ENCODE peak calls at places on chromosomes 4 and X, in four cellular contexts. One of them, this sample, is unnamed.

GRCh38 chr4:40475609-40476008 is 140.5 kb downstream of the CHRNA9 start:
- DNase-seq in HepG2: peak
- DNase-seq in HCT116: no peak
- DNase-seq in H1: no peak
- DNase-seq in this sample: no peak

GRCh38 chrX:128800138-128800537 is 723.2 kb downstream of the SMARCA1 start:
- DNase-seq in HepG2: no peak
- DNase-seq in H1: no peak
- DNase-seq in HCT116: no peak
- DNase-seq in this sample: peak

GRCh38 chr4:188127157-188127874 is 11.9 kb upstream of the TRIML1 start:
- DNase-seq in HCT116: peak
- DNase-seq in H1: no peak
- DNase-seq in HepG2: no peak
- DNase-seq in this sample: no peak

GRCh38 chr4:21888195-21888976 is 60.2 kb downstream of the KCNIP4 start:
- DNase-seq in H1: no peak
- DNase-seq in HCT116: no peak
- DNase-seq in HepG2: no peak
- DNase-seq in this sample: no peak

GRCh38 chr4:108170729-108171540 is 2.2 kb upstream of the LEF1 start:
- DNase-seq in HepG2: no peak
- DNase-seq in HCT116: no peak
- DNase-seq in H1: no peak
- DNase-seq in this sample: peak

GRCh38 chr4:80073362-80074008 is 456 bp upstream of the ANTXR2 start:
- DNase-seq in HCT116: no peak
- DNase-seq in HepG2: no peak
- DNase-seq in H1: no peak
- DNase-seq in this sample: no peak

GRCh38 chrX:9312922-9313867 is 151.7 kb upstream of the TBL1X start:
- DNase-seq in HepG2: peak
- DNase-seq in HCT116: peak
- DNase-seq in H1: no peak
- DNase-seq in this sample: peak

GRCh38 chr4:71938776-71939175 is 93.0 kb upstream of the NPFFR2 start:
- DNase-seq in HCT116: no peak
- DNase-seq in HepG2: no peak
- DNase-seq in H1: no peak
- DNase-seq in this sample: no peak

GRCh38 chr4:171812377-171813194 is 618 bp upstream of the GALNTL6 start:
- DNase-seq in HepG2: no peak
- DNase-seq in H1: no peak
- DNase-seq in HCT116: no peak
- DNase-seq in this sample: peak

GRCh38 chr4:10673817-10674369 is 10.7 kb downstream of the CLNK start:
- DNase-seq in HCT116: no peak
- DNase-seq in H1: no peak
- DNase-seq in HepG2: no peak
- DNase-seq in this sample: no peak

GRCh38 chrX:2682582-2683177 is 8.4 kb upstream of the CD99 start:
- DNase-seq in HCT116: no peak
- DNase-seq in HepG2: no peak
- DNase-seq in H1: no peak
- DNase-seq in this sample: no peak

GRCh38 chrX:125132274-125132673 is 187.4 kb upstream of the TEX13C start:
- DNase-seq in H1: no peak
- DNase-seq in HepG2: peak
- DNase-seq in HCT116: no peak
- DNase-seq in this sample: peak

GRCh38 chr4:109562457-109563237 is 2.6 kb downstream of the MCUB start:
- DNase-seq in HCT116: no peak
- DNase-seq in H1: no peak
- DNase-seq in HepG2: no peak
- DNase-seq in this sample: no peak

DNA sequence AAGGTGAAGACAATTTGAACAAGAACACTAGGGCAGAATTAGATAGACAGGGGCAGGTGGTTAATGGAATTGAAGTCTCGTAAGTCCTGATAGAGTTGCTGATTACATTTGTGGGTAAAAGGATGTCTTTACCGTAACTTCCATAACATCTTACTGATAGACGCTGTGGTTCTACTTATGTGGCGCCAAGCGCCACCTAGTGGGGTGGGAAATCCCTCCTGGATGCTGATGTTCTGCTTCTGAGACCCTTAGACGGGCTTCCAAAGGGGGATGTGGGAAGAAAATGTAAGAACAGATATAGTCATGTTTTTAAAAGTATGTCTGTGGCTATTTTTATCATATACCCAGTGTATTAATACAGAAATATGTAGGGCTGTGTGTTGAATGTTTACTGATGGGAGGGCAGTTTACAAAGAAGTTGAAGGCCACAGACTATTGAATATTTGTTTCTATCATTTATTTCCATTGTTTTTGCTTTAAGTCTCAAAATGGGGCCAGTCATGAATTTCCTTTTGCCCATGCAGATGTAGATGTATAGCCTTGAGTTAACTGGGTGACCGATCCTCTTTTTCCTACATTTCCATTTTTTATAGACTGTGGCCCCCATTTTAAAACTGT is 12.2 kb upstream of the TLR8 start:
- DNase-seq in HepG2: peak
- DNase-seq in H1: no peak
- DNase-seq in HCT116: peak
- DNase-seq in this sample: peak
- TF ChIP-seq FOSL1 in HepG2: no peak
- TF ChIP-seq FOSL1 in H1: no peak
- TF ChIP-seq FOSL1 in HCT116: no peak
- TF ChIP-seq FOSL1 in this sample: no peak

DNA sequence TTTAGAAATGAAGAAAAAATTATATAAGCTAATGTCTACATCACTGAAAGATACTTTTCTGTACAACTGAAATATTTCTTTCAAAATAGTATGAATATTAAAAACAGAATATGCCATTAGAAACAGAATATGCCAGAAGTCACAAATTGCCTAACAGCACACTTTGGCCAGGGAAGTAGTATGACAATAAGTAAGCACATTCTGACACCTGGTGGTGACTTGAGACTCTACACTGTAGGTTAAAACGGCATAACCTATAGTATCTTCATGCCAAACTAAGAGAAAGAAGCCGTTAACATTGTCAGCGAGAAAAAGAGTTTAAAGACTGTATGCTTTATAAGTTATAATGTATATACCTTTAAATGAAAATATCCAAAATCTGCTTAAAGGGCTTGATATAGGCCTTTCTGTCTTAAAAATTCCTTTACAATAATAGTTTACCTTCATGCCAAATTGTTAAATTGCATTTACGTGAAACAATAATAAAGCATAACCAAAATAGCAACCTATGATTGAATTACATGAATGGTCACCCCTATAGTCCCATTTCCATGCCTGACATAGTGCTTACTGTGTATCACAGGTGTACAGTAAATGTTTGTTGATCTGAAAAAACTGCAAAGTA is 32.8 kb downstream of the FAM13A start:
- DNase-seq in HCT116: peak
- DNase-seq in H1: no peak
- DNase-seq in HepG2: peak
- DNase-seq in this sample: peak
- TF ChIP-seq FOSL1 in HCT116: no peak
- TF ChIP-seq FOSL1 in H1: no peak
- TF ChIP-seq FOSL1 in HepG2: no peak
- TF ChIP-seq FOSL1 in this sample: no peak

GRCh38 chr4:159390648-159391047 is 287.8 kb downstream of the RAPGEF2 start:
- DNase-seq in HCT116: peak
- DNase-seq in HepG2: peak
- DNase-seq in H1: no peak
- DNase-seq in this sample: no peak
- TF ChIP-seq FOSL1 in HCT116: peak
- TF ChIP-seq FOSL1 in HepG2: no peak
- TF ChIP-seq FOSL1 in H1: no peak
- TF ChIP-seq FOSL1 in this sample: no peak

DNA sequence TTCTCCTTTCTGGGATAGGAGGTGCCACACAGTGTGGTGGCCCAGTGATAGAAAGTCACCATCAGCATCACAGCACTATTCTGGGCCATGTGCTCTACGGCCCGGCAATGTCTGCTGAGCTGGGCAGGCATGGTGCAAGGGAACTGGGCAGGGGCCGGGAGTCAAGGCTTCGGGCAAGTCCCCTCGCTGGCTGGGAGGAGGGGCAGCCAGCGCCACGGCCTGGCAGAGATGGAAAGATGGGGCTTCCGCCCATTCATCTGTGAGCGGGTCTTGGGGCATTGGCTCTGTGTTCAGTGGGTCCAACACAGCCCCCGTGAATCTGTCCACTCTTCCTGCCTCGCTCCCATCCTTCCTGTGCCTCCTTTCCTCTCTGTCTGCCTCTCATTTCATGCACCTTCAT is 7.1 kb upstream of the ATP2B3 start:
- DNase-seq in H1: no peak
- DNase-seq in HepG2: no peak
- DNase-seq in HCT116: no peak
- DNase-seq in this sample: no peak
- TF ChIP-seq FOSL1 in H1: no peak
- TF ChIP-seq FOSL1 in HepG2: no peak
- TF ChIP-seq FOSL1 in HCT116: no peak
- TF ChIP-seq FOSL1 in this sample: no peak

GRCh38 chr4:115852767-115853091 is 739.3 kb upstream of the NDST4 start:
- DNase-seq in HCT116: no peak
- DNase-seq in H1: no peak
- DNase-seq in HepG2: no peak
- DNase-seq in this sample: no peak

GRCh38 chr4:115850799-115851509 is 737.5 kb upstream of the NDST4 start:
- DNase-seq in HCT116: no peak
- DNase-seq in H1: no peak
- DNase-seq in HepG2: no peak
- DNase-seq in this sample: no peak

DNA sequence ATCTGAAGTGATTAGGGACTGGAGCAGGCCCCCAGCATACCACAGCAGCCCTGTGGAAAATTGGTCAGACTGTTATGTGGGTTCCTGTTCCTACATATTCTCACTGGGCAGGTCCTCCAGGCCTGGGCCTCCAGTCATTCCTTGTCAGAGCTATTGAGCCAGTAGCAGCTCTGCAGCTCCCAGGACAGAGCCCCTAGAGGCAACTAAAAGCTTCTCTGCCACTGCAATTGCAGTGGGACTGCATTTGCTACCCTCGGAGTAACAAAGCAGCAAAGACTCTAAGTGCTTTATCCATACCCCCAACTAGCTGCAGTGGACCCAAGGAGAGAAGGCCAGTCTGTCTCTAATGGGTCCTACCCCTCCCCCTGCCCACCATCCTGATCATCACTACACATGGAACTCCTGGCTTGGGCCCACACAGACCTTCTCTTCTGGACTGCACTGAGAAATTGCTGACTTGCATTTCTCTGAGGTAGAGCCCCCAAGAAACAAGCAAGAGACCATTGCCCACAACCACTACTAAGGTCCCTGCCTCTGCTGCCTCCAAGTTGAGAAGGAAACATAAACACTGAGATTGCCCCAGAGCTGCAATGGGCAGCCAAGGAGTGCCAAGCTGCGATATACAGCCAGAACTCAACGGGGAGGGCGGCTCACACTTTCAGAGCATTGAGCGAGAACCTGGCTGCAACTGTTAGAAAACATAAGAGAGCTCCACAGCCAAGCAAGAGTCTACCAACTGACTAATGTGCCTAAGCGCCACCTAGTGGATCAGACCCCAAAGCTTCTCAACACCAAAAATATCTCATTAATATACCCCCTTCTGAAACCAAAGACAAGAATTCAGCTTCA is 738.7 kb upstream of the NDST4 start:
- DNase-seq in HepG2: peak
- DNase-seq in H1: peak
- DNase-seq in HCT116: peak
- DNase-seq in this sample: peak
- TF ChIP-seq FOSL1 in HepG2: no peak
- TF ChIP-seq FOSL1 in H1: no peak
- TF ChIP-seq FOSL1 in HCT116: no peak
- TF ChIP-seq FOSL1 in this sample: no peak

GRCh38 chrX:24851776-24852175 is 158.1 kb downstream of the POLA1 start:
- DNase-seq in HepG2: no peak
- DNase-seq in HCT116: no peak
- DNase-seq in H1: no peak
- DNase-seq in this sample: no peak
- TF ChIP-seq FOSL1 in HepG2: no peak
- TF ChIP-seq FOSL1 in HCT116: no peak
- TF ChIP-seq FOSL1 in H1: no peak
- TF ChIP-seq FOSL1 in this sample: no peak

GRCh38 chrX:39301041-39301440 is 499.8 kb downstream of the MID1IP1 start:
- DNase-seq in H1: no peak
- DNase-seq in HepG2: no peak
- DNase-seq in HCT116: no peak
- DNase-seq in this sample: no peak
- TF ChIP-seq FOSL1 in H1: no peak
- TF ChIP-seq FOSL1 in HepG2: no peak
- TF ChIP-seq FOSL1 in HCT116: no peak
- TF ChIP-seq FOSL1 in this sample: no peak

GRCh38 chr4:14880805-14881204 is 121.5 kb upstream of the CPEB2 start:
- DNase-seq in H1: no peak
- DNase-seq in HCT116: no peak
- DNase-seq in HepG2: no peak
- DNase-seq in this sample: no peak

GRCh38 chr4:14883166-14883565 is 119.1 kb upstream of the CPEB2 start:
- DNase-seq in H1: no peak
- DNase-seq in HCT116: no peak
- DNase-seq in HepG2: no peak
- DNase-seq in this sample: no peak

GRCh38 chr4:14878681-14879080 is 123.6 kb upstream of the CPEB2 start:
- DNase-seq in HepG2: no peak
- DNase-seq in HCT116: no peak
- DNase-seq in H1: no peak
- DNase-seq in this sample: no peak

GRCh38 chr4:14877246-14878220 is 124.7 kb upstream of the CPEB2 start:
- DNase-seq in H1: no peak
- DNase-seq in HepG2: no peak
- DNase-seq in HCT116: no peak
- DNase-seq in this sample: no peak

DNA sequence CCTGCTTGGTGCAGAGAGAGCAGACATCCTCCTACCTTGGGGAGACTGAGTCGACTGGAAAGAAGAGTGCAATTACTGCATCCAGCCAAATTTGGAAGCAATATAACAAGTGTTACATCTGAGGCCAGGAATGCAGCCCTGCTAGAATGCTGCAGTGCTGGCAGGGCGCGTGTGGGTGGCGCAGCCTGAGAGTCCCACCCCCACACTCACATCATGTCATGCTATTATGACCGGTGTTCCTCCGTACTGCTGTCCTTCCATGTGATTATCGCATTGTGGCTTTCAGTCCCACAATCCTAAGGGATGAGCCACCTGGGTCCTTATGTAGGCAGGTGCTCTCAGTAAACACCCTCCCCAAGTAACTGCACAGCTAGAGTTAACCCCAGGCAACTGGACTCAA is 122.6 kb upstream of the CPEB2 start:
- DNase-seq in H1: no peak
- DNase-seq in HepG2: no peak
- DNase-seq in HCT116: no peak
- DNase-seq in this sample: no peak
- TF ChIP-seq FOSL1 in H1: no peak
- TF ChIP-seq FOSL1 in HepG2: no peak
- TF ChIP-seq FOSL1 in HCT116: no peak
- TF ChIP-seq FOSL1 in this sample: no peak